ENCODE peak calls at places on chromosomes 2 and 18, in ten cellular contexts. J is ascending aorta; Z is stimulated activated CD4-positive, alpha-beta T cell treated with anti-CD3 and anti-CD28 coated beads, Interleukin-12 subunit alpha, Interleukin-12 subunit beta, amount 100 ng/mL, for 24 hours; F is EH; V is left lung; K is posterior vena cava; U is NCI-H1092 treated with DMSO at 0.1 percent for 48 hours; O is glomerular endothelial cell; Q is G401; S is stimulated activated CD8-positive, alpha-beta memory T cell treated with anti-CD3 and anti-CD28 coated beads, Interleukin-7, amount 100 ng/mL, for 1 hour. R is an unnamed sample.

GRCh38 chr2:218708086-218708485 is 2.5 kb upstream of the TTLL4 start:
- DNase-seq in F (no peak), V (no peak), K (no peak), J (no peak), S (no peak), Z (no peak), Q (no peak), O (no peak), U (no peak), R (no peak)

GRCh38 chr2:128550389-128550788 is 231.7 kb upstream of the HS6ST1 start:
- DNase-seq in O (no peak), F (no peak), Q (no peak), U (no peak), K (peak; percentile 22), V (no peak), Z (no peak), S (no peak), J (peak; percentile 5), R (no peak)

GRCh38 chr2:109353806-109354745 is 225.1 kb downstream of the SH3RF3 start:
- DNase-seq in Q (no peak), S (no peak), K (no peak), V (no peak), O (no peak), U (no peak), F (no peak), Z (no peak), J (no peak), R (no peak)

GRCh38 chr2:41963661-41964525 is 83.9 kb upstream of the PKDCC start:
- DNase-seq in F (peak; percentile 55), S (no peak), V (no peak), Z (no peak), J (peak; percentile 85), U (peak; percentile 20), Q (no peak), K (peak; percentile 90), O (no peak), R (no peak)

GRCh38 chr2:70049261-70049660 is 38.0 kb upstream of the PCBP1 start:
- DNase-seq in J (no peak), V (no peak), F (no peak), K (no peak), U (no peak), Q (no peak), Z (no peak), S (no peak), O (no peak), R (no peak)

GRCh38 chr18:3466051-3466450 is 16.1 kb downstream of the TGIF1 start:
- DNase-seq in K (no peak), O (no peak), Z (no peak), F (peak; percentile 83), Q (no peak), J (no peak), V (no peak), S (no peak), U (no peak), R (no peak)

GRCh38 chr2:48525269-48525943 is 4.5 kb upstream of the STON1 start:
- DNase-seq in V (no peak), J (peak; percentile 61), S (no peak), F (peak; percentile 35), Q (no peak), Z (no peak), O (no peak), U (no peak), K (no peak), R (no peak)

GRCh38 chr2:240305369-240305962 is 130.0 kb upstream of the GPC1 start:
- DNase-seq in Q (no peak), V (no peak), F (no peak), J (no peak), O (no peak), K (peak; percentile 47), Z (no peak), S (no peak), U (no peak), R (no peak)

GRCh38 chr18:45103319-45104070 is 422.8 kb downstream of the SETBP1 start:
- DNase-seq in S (no peak), F (no peak), V (no peak), Q (no peak), J (no peak), Z (no peak), O (no peak), K (no peak), U (no peak), R (no peak)

GRCh38 chr2:26843041-26843440 is 4.9 kb upstream of the DPYSL5 start:
- DNase-seq in V (no peak), F (no peak), U (no peak), K (no peak), J (no peak), O (no peak), S (no peak), Q (no peak), Z (no peak), R (no peak)

GRCh38 chr2:236177604-236177966 is 9.4 kb upstream of the GBX2 start:
- DNase-seq in Q (peak; percentile 32), S (no peak), U (no peak), V (no peak), F (peak; percentile 53), O (no peak), J (no peak), Z (peak; percentile 38), K (peak; percentile 83), R (no peak)

GRCh38 chr18:9153281-9153680 is 16.7 kb downstream of the ANKRD12 start:
- DNase-seq in S (no peak), Z (no peak), V (no peak), K (no peak), U (no peak), F (no peak), J (no peak), Q (no peak), O (no peak), R (no peak)

GRCh38 chr2:216215991-216216390 is 106.8 kb downstream of the XRCC5 start:
- DNase-seq in Q (no peak), Z (no peak), J (no peak), O (no peak), F (peak; percentile 35), V (no peak), K (no peak), S (no peak), U (no peak), R (no peak)

GRCh38 chr2:208129804-208130712 is at the start of gene CRYGC:
- DNase-seq in K (no peak), Z (no peak), U (no peak), O (no peak), S (no peak), F (no peak), V (no peak), J (no peak), Q (no peak), R (no peak)

GRCh38 chr2:36459725-36460137 is 104.2 kb downstream of the CRIM1 start:
- DNase-seq in O (no peak), Q (peak; percentile 48), J (no peak), V (no peak), F (peak; percentile 69), S (no peak), K (no peak), U (peak; percentile 12), Z (no peak), R (no peak)

GRCh38 chr2:48870503-48870902 is 115.0 kb upstream of the LHCGR start:
- DNase-seq in F (no peak), Z (no peak), K (no peak), O (no peak), V (no peak), S (no peak), U (no peak), J (no peak), Q (no peak), R (no peak)

GRCh38 chr2:119008108-119008507 is 66.1 kb downstream of the MARCO start:
- DNase-seq in J (no peak), Q (no peak), Z (no peak), V (peak; percentile 13), S (no peak), U (no peak), K (no peak), O (no peak), F (peak; percentile 3), R (no peak)

GRCh38 chr18:10027031-10027430 is 113.2 kb downstream of the VAPA start:
- DNase-seq in V (no peak), U (no peak), K (no peak), Q (no peak), F (no peak), S (no peak), J (no peak), O (no peak), Z (no peak), R (no peak)

GRCh38 chr2:239927424-239927981 is 97.6 kb downstream of the NDUFA10 start:
- DNase-seq in Z (peak; percentile 58), F (peak; percentile 85), J (peak; percentile 56), Q (no peak), U (no peak), V (peak; percentile 51), K (peak; percentile 76), O (peak; percentile 2), S (no peak), R (peak; percentile 67)

GRCh38 chr18:65235966-65236634 is 514.7 kb upstream of the CDH7 start:
- DNase-seq in U (peak; percentile 77), O (no peak), K (no peak), Z (no peak), J (no peak), Q (peak; percentile 6), F (no peak), S (no peak), V (no peak), R (no peak)

GRCh38 chr2:142190805-142191204 is 60.0 kb upstream of the LRP1B start:
- DNase-seq in K (no peak), V (no peak), Q (peak; percentile 11), U (no peak), F (peak; percentile 53), S (no peak), O (peak; percentile 67), Z (no peak), J (no peak), R (no peak)

GRCh38 chr2:233676046-233676445 is 4.3 kb downstream of the UGT1A9 start:
- DNase-seq in S (no peak), Z (no peak), K (no peak), J (no peak), Q (no peak), O (no peak), F (peak; percentile 72), V (no peak), U (no peak), R (no peak)

GRCh38 chr2:175003875-175004729 is 1.1 kb downstream of the CHN1 start:
- DNase-seq in F (peak; percentile 32), J (no peak), V (no peak), Z (no peak), K (no peak), S (no peak), O (no peak), Q (peak; percentile 32), U (peak; percentile 30), R (no peak)

R was measured in activated CD8-positive, alpha-beta memory T cell treated with anti-CD3 and anti-CD28 coated beads, Interleukin-2, amount 50 U/mL, for 4 hours.